ENCODE peak calls at places on chromosomes 5 and 9, in five cellular contexts. P, E, Y, D and C are unnamed samples.

GRCh38 chr9:137439158-137439714 is 1.9 kb downstream of the ENTPD8 start:
- DNase-seq in P (no peak), E (no peak), Y (no peak), D (no peak), C (no peak)

GRCh38 chr5:103235891-103236290 is 22.7 kb upstream of the MACIR start:
- DNase-seq in D (no peak), P (no peak), Y (no peak), E (no peak), C (no peak)

GRCh38 chr5:2256646-2257288 is 374.0 kb upstream of the IRX4 start:
- DNase-seq in E (no peak), Y (no peak), P (no peak), D (no peak), C (no peak)

GRCh38 chr5:58181578-58182286 is 278.2 kb downstream of the PLK2 start:
- DNase-seq in E (no peak), P (no peak), Y (no peak), D (no peak), C (no peak)

GRCh38 chr5:143820451-143820850 is 8.5 kb downstream of the HMHB1 start:
- DNase-seq in D (no peak), Y (no peak), P (no peak), E (no peak), C (no peak)

GRCh38 chr5:59768204-59769040 is 125.1 kb downstream of the PDE4D start:
- DNase-seq in D (no peak), Y (peak; percentile 23), P (peak; percentile 37), E (no peak), C (peak; percentile 51)

GRCh38 chr5:36457511-36458260 is 148.7 kb upstream of the SLC1A3 start:
- DNase-seq in D (no peak), P (no peak), E (no peak), Y (no peak), C (no peak)

GRCh38 chr5:59123595-59124561 is 541.0 kb downstream of the RAB3C start:
- DNase-seq in Y (no peak), E (no peak), P (no peak), D (no peak), C (no peak)

GRCh38 chr9:105088499-105088898 is 156.0 kb upstream of the SLC44A1 start:
- DNase-seq in D (no peak), Y (no peak), P (no peak), E (no peak), C (no peak)

GRCh38 chr5:219492-219891 is 1.4 kb downstream of the SDHA start:
- DNase-seq in D (no peak), P (peak; percentile 10), Y (no peak), E (no peak), C (no peak)

GRCh38 chr5:115831163-115831768 is 10.1 kb downstream of the ATG12 start:
- DNase-seq in Y (no peak), E (no peak), P (no peak), D (no peak), C (no peak)

GRCh38 chr5:153400931-153401330 is 89.5 kb upstream of the GRIA1 start:
- DNase-seq in P (no peak), E (no peak), D (no peak), Y (no peak), C (no peak)

DNA sequence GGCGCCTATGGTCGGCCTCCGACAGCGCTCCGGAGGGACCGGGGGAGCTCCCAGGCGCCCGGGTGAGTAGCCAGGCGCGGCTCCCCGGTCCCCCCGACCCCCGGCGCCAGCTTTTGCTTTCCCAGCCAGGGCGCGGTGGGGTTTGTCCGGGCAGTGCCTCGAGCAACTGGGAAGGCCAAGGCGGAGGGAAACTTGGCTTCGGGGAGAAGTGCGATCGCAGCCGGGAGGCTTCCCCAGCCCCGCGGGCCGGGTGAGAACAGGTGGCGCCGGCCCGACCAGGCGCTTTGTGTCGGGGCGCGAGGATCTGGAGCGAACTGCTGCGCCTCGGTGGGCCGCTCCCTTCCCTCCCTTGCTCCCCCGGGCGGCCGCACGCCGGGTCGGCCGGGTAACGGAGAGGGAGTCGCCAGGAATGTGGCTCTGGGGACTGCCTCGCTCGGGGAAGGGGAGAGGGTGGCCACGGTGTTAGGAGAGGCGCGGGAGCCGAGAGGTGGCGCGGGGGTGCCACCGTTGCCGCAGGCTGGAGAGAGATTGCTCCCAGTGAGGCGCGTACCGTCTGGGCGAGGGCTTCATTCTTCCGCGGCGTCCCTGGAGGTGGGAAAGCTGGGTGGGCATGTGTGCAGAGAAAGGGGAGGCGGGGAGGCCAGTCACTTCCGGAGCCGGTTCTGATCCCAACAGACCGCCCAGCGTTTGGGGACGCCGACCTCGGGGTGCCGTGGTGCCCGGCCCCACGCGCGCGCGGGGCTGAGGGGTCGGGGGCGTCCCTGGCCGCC is 564 bp downstream of the DAPK1 start:
- DNase-seq in P (no peak), E (no peak), Y (no peak), D (no peak), C (peak; percentile 30)
- TF ChIP-seq POLR2A in P (no peak), E (no peak), Y (no peak), D (no peak), C (no peak)

GRCh38 chr5:156888520-156888919 is 38.4 kb downstream of the PPP1R2B start:
- DNase-seq in Y (no peak), E (no peak), P (no peak), D (no peak), C (no peak)

GRCh38 chr5:156892864-156893263 is 42.8 kb downstream of the PPP1R2B start:
- DNase-seq in Y (no peak), P (no peak), E (no peak), D (no peak), C (no peak)

GRCh38 chr5:156892223-156892622 is 42.1 kb downstream of the PPP1R2B start:
- DNase-seq in D (no peak), P (no peak), E (no peak), Y (no peak), C (no peak)

GRCh38 chr5:156896545-156896944 is 46.5 kb downstream of the PPP1R2B start:
- DNase-seq in Y (peak; percentile 15), P (no peak), D (no peak), E (no peak), C (no peak)

DNA sequence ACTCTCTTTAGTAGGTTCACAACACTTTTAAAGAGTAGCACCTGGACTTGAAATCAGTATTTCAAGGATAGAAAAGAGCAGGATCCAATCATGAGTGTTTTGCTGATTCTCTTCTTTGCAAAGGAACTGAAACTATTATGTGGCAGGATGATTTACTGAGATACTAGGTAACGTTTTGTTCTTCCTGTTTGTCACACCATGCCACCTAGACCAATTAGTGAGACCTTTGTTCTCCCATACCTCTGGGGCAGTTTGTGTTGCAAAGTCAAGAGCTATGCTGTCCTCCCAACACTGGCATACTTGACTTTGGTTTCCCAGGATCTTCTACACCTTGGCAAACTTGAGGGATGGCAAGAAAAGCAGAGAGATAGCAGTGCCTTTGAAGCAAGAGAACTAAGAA is 43.4 kb downstream of the PPP1R2B start:
- DNase-seq in Y (no peak), P (no peak), E (no peak), D (no peak), C (no peak)
- H3K4me3 ChIP-seq in Y (no peak overlapping the region), P (no peak overlapping the region), E (no peak overlapping the region), D (no peak overlapping the region), C (no peak overlapping the region)

DNA sequence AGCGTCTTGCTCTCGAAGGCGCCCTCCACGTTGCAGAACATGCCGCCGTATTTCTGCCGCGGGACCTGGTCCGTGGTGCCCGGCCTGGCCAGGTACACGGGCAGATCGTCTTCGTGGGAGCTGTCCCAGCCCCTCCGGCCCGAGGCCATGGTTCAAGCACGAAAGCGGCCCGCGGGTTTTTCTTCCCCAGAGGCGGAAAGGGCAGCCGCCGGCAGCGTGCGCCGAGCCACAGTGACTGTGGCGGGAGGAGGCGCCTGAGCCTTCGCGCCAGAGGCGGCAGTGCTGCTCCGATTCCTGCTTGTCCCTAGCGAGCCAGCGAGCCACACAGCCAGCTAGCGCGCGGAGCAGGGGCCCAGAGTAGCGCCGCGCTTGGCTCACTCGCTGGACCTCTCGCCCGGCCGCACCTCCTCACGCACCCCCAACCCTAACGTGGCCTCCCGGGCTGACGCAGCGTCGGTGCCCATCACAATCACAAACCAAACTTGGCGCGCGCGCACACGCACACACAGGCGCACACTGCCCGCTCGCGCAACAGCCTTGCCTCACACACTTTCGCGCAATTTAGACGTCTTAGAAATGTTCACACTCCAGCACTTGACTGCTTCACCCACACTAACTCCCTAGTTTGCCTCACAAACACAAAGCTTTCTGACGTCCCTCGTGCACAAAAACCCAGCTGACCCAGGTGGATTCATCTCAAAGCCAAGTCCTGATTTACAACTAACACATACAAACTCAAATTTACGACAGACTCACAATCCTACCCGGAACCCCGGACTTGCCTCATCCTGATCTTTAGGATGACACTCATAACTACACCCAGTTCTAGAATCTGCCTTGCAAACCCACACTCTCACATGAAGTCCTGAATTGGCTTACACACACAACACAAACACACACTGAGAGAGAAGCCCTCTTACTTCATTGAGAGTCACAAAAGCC is at the start of gene DPYSL3:
- DNase-seq in Y (peak; percentile 57), D (no peak), E (peak; percentile 15), P (peak; percentile 56), C (peak; percentile 82)
- TF ChIP-seq POLR2A in Y (no peak), D (no peak), E (no peak), P (no peak), C (peak; percentile 82)

DNA sequence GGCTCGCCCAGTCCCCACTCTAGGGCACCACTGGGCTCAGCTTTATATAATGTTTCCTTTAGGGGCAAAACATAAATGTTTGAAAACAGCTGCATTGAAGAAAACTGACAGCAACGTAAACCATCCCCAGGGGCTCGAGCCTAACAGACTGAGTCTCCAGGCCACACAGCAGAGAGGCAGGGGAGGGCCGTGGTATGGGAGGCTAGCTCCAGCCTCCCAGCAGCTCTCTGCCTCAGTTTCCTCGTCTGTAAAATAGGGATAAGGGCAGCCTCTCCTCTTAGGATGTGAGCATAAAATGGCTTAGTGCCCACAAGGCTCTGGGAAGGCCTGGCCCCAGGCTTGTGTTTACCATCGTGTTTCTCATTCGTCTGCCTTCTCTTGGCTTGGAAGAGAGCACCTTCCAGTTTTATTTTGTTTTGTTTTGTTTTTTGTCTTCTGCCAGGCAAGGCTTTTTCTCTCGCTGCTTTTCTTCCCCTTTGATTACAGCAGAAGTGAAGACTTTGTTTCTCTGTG is 2.7 kb downstream of the ANKRD33B start:
- DNase-seq in P (no peak), D (no peak), E (no peak), Y (no peak), C (no peak)
- H3K4me3 ChIP-seq in P (peak overlapping the region; percentile 57), D (no peak overlapping the region), E (no peak overlapping the region), Y (no peak overlapping the region), C (peak overlapping the region; percentile 66)

GRCh38 chr5:38751103-38751502 is 94.7 kb upstream of the OSMR start:
- DNase-seq in P (no peak), D (no peak), Y (no peak), E (no peak), C (no peak)

GRCh38 chr5:38756068-38756467 is 89.7 kb upstream of the OSMR start:
- DNase-seq in E (no peak), Y (no peak), P (no peak), D (no peak), C (no peak)

GRCh38 chr5:38752622-38753021 is 93.2 kb upstream of the OSMR start:
- DNase-seq in Y (no peak), D (no peak), P (no peak), E (no peak), C (no peak)

GRCh38 chr5:38755171-38755570 is 90.6 kb upstream of the OSMR start:
- DNase-seq in Y (no peak), D (no peak), E (no peak), P (no peak), C (no peak)

DNA sequence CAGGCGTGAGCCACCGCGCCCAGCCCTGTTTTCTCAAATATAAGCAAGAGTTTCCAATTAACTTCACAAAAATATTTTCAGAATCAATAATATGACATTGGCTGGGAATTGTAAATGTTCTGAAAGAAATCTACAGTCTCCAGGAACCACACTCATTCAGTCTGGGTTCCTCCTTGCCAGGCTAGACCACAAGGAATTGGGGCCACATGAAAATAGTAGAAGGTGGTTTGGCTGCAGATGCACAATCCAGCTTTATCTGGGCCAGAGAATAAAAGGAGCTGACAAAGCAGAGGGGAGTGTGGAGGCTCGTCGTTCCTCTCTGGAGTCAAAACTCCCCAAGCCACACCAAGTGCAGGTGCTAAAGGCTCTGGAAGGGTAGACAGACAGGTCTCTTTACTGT is 92.0 kb upstream of the OSMR start:
- DNase-seq in Y (no peak), P (no peak), E (no peak), D (no peak), C (no peak)
- TF ChIP-seq POLR2A in Y (no peak), P (no peak), E (no peak), D (no peak), C (no peak)